ENCODE peak calls at places on chromosome 10, in nine cellular contexts. One of them, this sample, is unnamed.
A peak's percentile ranks its signal among the peaks of the same experiment; 100 is the strongest.

GRCh38 chr10:101558671-101559595 is 29.1 kb downstream of the POLL start:
- DNase-seq in bronchial epithelial cell: no peak
- DNase-seq in HEK293T: no peak
- DNase-seq in Kasumi-1: no peak
- DNase-seq in T-helper 1 cell: no peak
- DNase-seq in adrenal gland: peak; percentile 24
- DNase-seq in NCI-H1417: no peak
- DNase-seq in fibroblast of lung: no peak
- DNase-seq in IMR-90: no peak
- DNase-seq in this sample: no peak

GRCh38 chr10:102959399-102959798 is 41.3 kb downstream of the CNNM2 start:
- DNase-seq in adrenal gland: no peak
- DNase-seq in HEK293T: no peak
- DNase-seq in fibroblast of lung: no peak
- DNase-seq in bronchial epithelial cell: no peak
- DNase-seq in T-helper 1 cell: no peak
- DNase-seq in NCI-H1417: no peak
- DNase-seq in Kasumi-1: no peak
- DNase-seq in IMR-90: no peak
- DNase-seq in this sample: no peak

GRCh38 chr10:76970795-76971519 is 666.7 kb downstream of the KCNMA1 start:
- DNase-seq in IMR-90: no peak
- DNase-seq in NCI-H1417: no peak
- DNase-seq in bronchial epithelial cell: no peak
- DNase-seq in HEK293T: no peak
- DNase-seq in Kasumi-1: no peak
- DNase-seq in adrenal gland: no peak
- DNase-seq in T-helper 1 cell: no peak
- DNase-seq in fibroblast of lung: no peak
- DNase-seq in this sample: no peak

GRCh38 chr10:54010337-54010736 is 790.7 kb downstream of the PCDH15 start:
- DNase-seq in Kasumi-1: no peak
- DNase-seq in IMR-90: no peak
- DNase-seq in bronchial epithelial cell: no peak
- DNase-seq in fibroblast of lung: no peak
- DNase-seq in HEK293T: no peak
- DNase-seq in T-helper 1 cell: no peak
- DNase-seq in NCI-H1417: no peak
- DNase-seq in adrenal gland: no peak
- DNase-seq in this sample: no peak

GRCh38 chr10:125064681-125065492 is 95.5 kb downstream of the CTBP2 start:
- DNase-seq in Kasumi-1: peak; percentile 33
- DNase-seq in IMR-90: peak; percentile 49
- DNase-seq in T-helper 1 cell: peak; percentile 63
- DNase-seq in HEK293T: no peak
- DNase-seq in bronchial epithelial cell: peak; percentile 94
- DNase-seq in NCI-H1417: no peak
- DNase-seq in fibroblast of lung: peak; percentile 91
- DNase-seq in adrenal gland: no peak
- DNase-seq in this sample: no peak

GRCh38 chr10:34584164-34584563 is 230.9 kb downstream of the PARD3 start:
- DNase-seq in adrenal gland: no peak
- DNase-seq in Kasumi-1: no peak
- DNase-seq in IMR-90: peak; percentile 95
- DNase-seq in fibroblast of lung: peak; percentile 88
- DNase-seq in HEK293T: no peak
- DNase-seq in bronchial epithelial cell: peak; percentile 61
- DNase-seq in T-helper 1 cell: no peak
- DNase-seq in NCI-H1417: no peak
- DNase-seq in this sample: peak; percentile 74

GRCh38 chr10:119734396-119735332 is 8.8 kb downstream of the INPP5F start:
- DNase-seq in T-helper 1 cell: no peak
- DNase-seq in Kasumi-1: no peak
- DNase-seq in adrenal gland: no peak
- DNase-seq in NCI-H1417: no peak
- DNase-seq in HEK293T: no peak
- DNase-seq in bronchial epithelial cell: peak; percentile 74
- DNase-seq in IMR-90: peak; percentile 52
- DNase-seq in fibroblast of lung: peak; percentile 79
- DNase-seq in this sample: no peak

GRCh38 chr10:119762805-119763798 is 37.3 kb downstream of the INPP5F start:
- DNase-seq in NCI-H1417: no peak
- DNase-seq in adrenal gland: no peak
- DNase-seq in T-helper 1 cell: no peak
- DNase-seq in Kasumi-1: no peak
- DNase-seq in fibroblast of lung: peak; percentile 70
- DNase-seq in bronchial epithelial cell: no peak
- DNase-seq in HEK293T: no peak
- DNase-seq in IMR-90: peak; percentile 70
- DNase-seq in this sample: no peak

GRCh38 chr10:71887767-71888166 is 36.7 kb upstream of the PSAP start:
- DNase-seq in bronchial epithelial cell: no peak
- DNase-seq in T-helper 1 cell: no peak
- DNase-seq in HEK293T: no peak
- DNase-seq in NCI-H1417: no peak
- DNase-seq in fibroblast of lung: no peak
- DNase-seq in adrenal gland: no peak
- DNase-seq in IMR-90: no peak
- DNase-seq in Kasumi-1: no peak
- DNase-seq in this sample: no peak

GRCh38 chr10:132420469-132421376 is 23.7 kb downstream of the PWWP2B start:
- DNase-seq in bronchial epithelial cell: no peak
- DNase-seq in IMR-90: no peak
- DNase-seq in T-helper 1 cell: no peak
- DNase-seq in HEK293T: no peak
- DNase-seq in adrenal gland: peak; percentile 72
- DNase-seq in fibroblast of lung: no peak
- DNase-seq in Kasumi-1: peak; percentile 40
- DNase-seq in NCI-H1417: no peak
- DNase-seq in this sample: no peak

GRCh38 chr10:105875050-105875449 is 1234.0 kb downstream of the SORCS3 start:
- DNase-seq in HEK293T: no peak
- DNase-seq in IMR-90: no peak
- DNase-seq in bronchial epithelial cell: no peak
- DNase-seq in NCI-H1417: no peak
- DNase-seq in fibroblast of lung: no peak
- DNase-seq in Kasumi-1: no peak
- DNase-seq in T-helper 1 cell: no peak
- DNase-seq in adrenal gland: no peak
- DNase-seq in this sample: no peak

GRCh38 chr10:86964847-86965190 is 3.5 kb upstream of the ADIRF start:
- DNase-seq in IMR-90: no peak
- DNase-seq in bronchial epithelial cell: no peak
- DNase-seq in Kasumi-1: no peak
- DNase-seq in HEK293T: no peak
- DNase-seq in fibroblast of lung: no peak
- DNase-seq in adrenal gland: peak; percentile 14
- DNase-seq in T-helper 1 cell: no peak
- DNase-seq in NCI-H1417: no peak
- DNase-seq in this sample: no peak

GRCh38 chr10:132397036-132397541 is at the start of gene PWWP2B:
- DNase-seq in T-helper 1 cell: peak; percentile 35
- DNase-seq in HEK293T: peak; percentile 76
- DNase-seq in NCI-H1417: peak; percentile 11
- DNase-seq in bronchial epithelial cell: no peak
- DNase-seq in fibroblast of lung: peak; percentile 20
- DNase-seq in adrenal gland: peak; percentile 74
- DNase-seq in Kasumi-1: no peak
- DNase-seq in IMR-90: peak; percentile 19
- DNase-seq in this sample: no peak

GRCh38 chr10:92847185-92847864 is 995 bp upstream of the EXOC6 start:
- DNase-seq in IMR-90: peak; percentile 18
- DNase-seq in Kasumi-1: peak; percentile 37
- DNase-seq in fibroblast of lung: peak; percentile 31
- DNase-seq in adrenal gland: no peak
- DNase-seq in HEK293T: no peak
- DNase-seq in NCI-H1417: no peak
- DNase-seq in T-helper 1 cell: no peak
- DNase-seq in bronchial epithelial cell: peak; percentile 83
- DNase-seq in this sample: no peak

GRCh38 chr10:57849726-57850357 is 417.9 kb downstream of the IPMK start:
- DNase-seq in IMR-90: peak; percentile 2
- DNase-seq in NCI-H1417: no peak
- DNase-seq in fibroblast of lung: no peak
- DNase-seq in HEK293T: no peak
- DNase-seq in bronchial epithelial cell: peak; percentile 23
- DNase-seq in Kasumi-1: peak; percentile 32
- DNase-seq in T-helper 1 cell: no peak
- DNase-seq in adrenal gland: no peak
- DNase-seq in this sample: no peak

GRCh38 chr10:99982728-99983127 is 27.0 kb downstream of the DNMBP start:
- DNase-seq in adrenal gland: no peak
- DNase-seq in bronchial epithelial cell: no peak
- DNase-seq in NCI-H1417: no peak
- DNase-seq in Kasumi-1: no peak
- DNase-seq in T-helper 1 cell: no peak
- DNase-seq in fibroblast of lung: no peak
- DNase-seq in HEK293T: no peak
- DNase-seq in IMR-90: no peak
- DNase-seq in this sample: no peak

GRCh38 chr10:113494736-113495135 is 58.1 kb upstream of the HABP2 start:
- DNase-seq in NCI-H1417: no peak
- DNase-seq in T-helper 1 cell: no peak
- DNase-seq in Kasumi-1: no peak
- DNase-seq in IMR-90: no peak
- DNase-seq in adrenal gland: no peak
- DNase-seq in HEK293T: no peak
- DNase-seq in fibroblast of lung: no peak
- DNase-seq in bronchial epithelial cell: no peak
- DNase-seq in this sample: no peak

GRCh38 chr10:63267414-63268138 is 134.4 kb downstream of the NRBF2 start:
- DNase-seq in T-helper 1 cell: peak; percentile 44
- DNase-seq in bronchial epithelial cell: peak; percentile 81
- DNase-seq in Kasumi-1: peak; percentile 89
- DNase-seq in fibroblast of lung: peak; percentile 85
- DNase-seq in adrenal gland: no peak
- DNase-seq in IMR-90: peak; percentile 94
- DNase-seq in NCI-H1417: no peak
- DNase-seq in HEK293T: peak; percentile 11
- DNase-seq in this sample: peak; percentile 79

GRCh38 chr10:71548494-71548846 is 151.8 kb downstream of the CDH23 start:
- DNase-seq in Kasumi-1: peak; percentile 91
- DNase-seq in fibroblast of lung: no peak
- DNase-seq in T-helper 1 cell: peak; percentile 15
- DNase-seq in adrenal gland: no peak
- DNase-seq in IMR-90: peak; percentile 0
- DNase-seq in NCI-H1417: no peak
- DNase-seq in bronchial epithelial cell: no peak
- DNase-seq in HEK293T: peak; percentile 57
- DNase-seq in this sample: no peak

GRCh38 chr10:126661841-126662520 is 8.5 kb downstream of the C10orf90 start:
- DNase-seq in Kasumi-1: no peak
- DNase-seq in adrenal gland: no peak
- DNase-seq in NCI-H1417: no peak
- DNase-seq in IMR-90: no peak
- DNase-seq in T-helper 1 cell: no peak
- DNase-seq in fibroblast of lung: peak; percentile 94
- DNase-seq in bronchial epithelial cell: no peak
- DNase-seq in HEK293T: no peak
- DNase-seq in this sample: no peak

GRCh38 chr10:74039561-74040145 is 41.7 kb downstream of the VCL start:
- DNase-seq in Kasumi-1: peak; percentile 90
- DNase-seq in HEK293T: no peak
- DNase-seq in bronchial epithelial cell: no peak
- DNase-seq in NCI-H1417: no peak
- DNase-seq in adrenal gland: no peak
- DNase-seq in fibroblast of lung: peak; percentile 70
- DNase-seq in T-helper 1 cell: no peak
- DNase-seq in IMR-90: peak; percentile 61
- DNase-seq in this sample: no peak

GRCh38 chr10:74500806-74501205 is 325.6 kb upstream of the KAT6B start:
- DNase-seq in bronchial epithelial cell: no peak
- DNase-seq in NCI-H1417: no peak
- DNase-seq in Kasumi-1: no peak
- DNase-seq in T-helper 1 cell: no peak
- DNase-seq in adrenal gland: no peak
- DNase-seq in IMR-90: peak; percentile 60
- DNase-seq in HEK293T: no peak
- DNase-seq in fibroblast of lung: peak; percentile 35
- DNase-seq in this sample: peak; percentile 13

GRCh38 chr10:132447446-132448247 is 50.6 kb downstream of the PWWP2B start:
- DNase-seq in Kasumi-1: peak; percentile 94
- DNase-seq in IMR-90: peak; percentile 71
- DNase-seq in bronchial epithelial cell: peak; percentile 96
- DNase-seq in T-helper 1 cell: peak; percentile 93
- DNase-seq in fibroblast of lung: peak; percentile 93
- DNase-seq in HEK293T: no peak
- DNase-seq in NCI-H1417: no peak
- DNase-seq in adrenal gland: peak; percentile 71
- DNase-seq in this sample: peak; percentile 18

This sample was measured in AG04450.